ENCODE peak calls at places on chromosomes 12 and 14, in seven cellular contexts. W, H, E, Y, S, N and B are unnamed samples. For H3K4me1, the result is how much of the 10 kb centered on the place peaks cover.

GRCh38 chr12:123111498-123112165 is 39.3 kb downstream of the PITPNM2 start:
- DNase-seq in H (no peak), W (no peak), S (no peak), Y (no peak), E (no peak), N (no peak), B (no peak)

GRCh38 chr12:16473610-16474326 is 126.3 kb downstream of the MGST1 start:
- DNase-seq in S (no peak), Y (peak), W (no peak), H (no peak), N (no peak), E (no peak), B (no peak)

GRCh38 chr14:36580856-36581831 is 1.3 kb downstream of the NKX2-8 start:
- DNase-seq in W (peak), S (no peak), E (no peak), H (no peak), Y (peak), N (no peak), B (no peak)

GRCh38 chr12:3202734-3203446 is 125.7 kb downstream of the TSPAN9 start:
- DNase-seq in W (peak), N (peak), E (peak), S (no peak), Y (peak), H (peak), B (peak)

GRCh38 chr14:92456215-92457017 is 57.2 kb upstream of the RIN3 start:
- DNase-seq in H (no peak), Y (peak), S (no peak), W (peak), E (peak), N (peak), B (peak)

GRCh38 chr12:10617868-10618267 is 4.5 kb upstream of the MAGOHB start:
- DNase-seq in E (no peak), N (no peak), S (no peak), W (no peak), H (no peak), Y (no peak), B (no peak)

GRCh38 chr12:80598004-80598606 is 109.3 kb upstream of the MYF6 start:
- DNase-seq in S (no peak), Y (peak), E (no peak), H (no peak), N (no peak), W (no peak), B (no peak)

GRCh38 chr12:104687823-104688573 is 231.2 kb downstream of the CHST11 start:
- DNase-seq in E (no peak), H (no peak), S (no peak), N (no peak), Y (no peak), W (no peak), B (no peak)

GRCh38 chr14:99690636-99691035 is 6.5 kb downstream of the CYP46A1 start:
- DNase-seq in W (no peak), H (no peak), S (no peak), N (no peak), Y (no peak), E (no peak), B (no peak)

GRCh38 chr12:16349132-16349463 is 1.7 kb downstream of the MGST1 start:
- DNase-seq in N (no peak), Y (peak), W (peak), H (peak), S (no peak), E (peak), B (peak)

GRCh38 chr14:20607617-20608016 is 16.4 kb upstream of the RNASE12 start:
- DNase-seq in Y (no peak), S (no peak), N (no peak), E (no peak), H (no peak), W (no peak), B (no peak)

GRCh38 chr14:20606902-20607242 is 15.7 kb upstream of the RNASE12 start:
- DNase-seq in Y (no peak), E (no peak), W (no peak), H (no peak), N (no peak), S (no peak), B (no peak)

GRCh38 chr14:20608383-20609095 is 17.4 kb upstream of the RNASE12 start:
- DNase-seq in Y (no peak), E (no peak), H (no peak), W (no peak), N (no peak), S (no peak), B (no peak)

GRCh38 chr14:20604291-20604690 is 13.1 kb upstream of the RNASE12 start:
- DNase-seq in H (no peak), N (no peak), S (no peak), E (no peak), W (no peak), Y (no peak), B (no peak)

DNA sequence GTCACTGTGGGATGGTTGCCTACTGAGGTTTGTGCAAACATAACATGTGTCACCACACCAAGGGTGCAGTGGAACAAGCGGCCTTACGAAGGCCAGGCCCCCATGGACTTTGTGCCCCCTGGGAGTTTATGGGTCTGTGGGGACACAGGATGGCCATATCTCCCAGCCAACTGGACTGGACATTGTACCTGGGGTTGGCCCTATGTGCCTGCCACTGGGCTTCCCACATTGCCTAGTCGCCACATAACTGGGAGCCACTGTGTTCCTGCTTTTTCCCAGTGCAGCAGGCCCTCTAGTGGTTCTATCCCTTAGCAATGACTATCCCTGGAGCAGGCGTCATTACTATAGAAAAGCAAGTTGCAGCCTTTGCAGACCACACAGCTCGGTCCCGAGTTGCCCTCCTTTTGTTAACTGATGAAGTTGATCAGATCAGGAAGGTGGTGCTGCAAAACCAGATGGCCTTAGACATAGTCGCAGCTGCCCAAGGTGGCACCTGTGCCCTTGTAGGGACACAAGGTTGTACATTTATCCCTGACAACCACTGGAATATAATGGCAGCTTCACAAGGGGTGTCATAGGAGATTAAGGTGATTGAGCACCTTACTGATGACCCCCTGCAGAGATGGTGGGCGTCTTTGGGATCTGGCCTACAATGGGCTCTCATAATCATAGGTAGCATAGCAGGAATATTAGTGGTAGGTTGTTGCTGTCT is 15.2 kb upstream of the RNASE12 start:
- DNase-seq in E (no peak), H (no peak), W (peak), N (peak), Y (peak), S (no peak), B (peak)
- TF ChIP-seq CTCF in E (peak), H (peak), W (peak), N (peak), Y (peak), S (peak), B (peak)

DNA sequence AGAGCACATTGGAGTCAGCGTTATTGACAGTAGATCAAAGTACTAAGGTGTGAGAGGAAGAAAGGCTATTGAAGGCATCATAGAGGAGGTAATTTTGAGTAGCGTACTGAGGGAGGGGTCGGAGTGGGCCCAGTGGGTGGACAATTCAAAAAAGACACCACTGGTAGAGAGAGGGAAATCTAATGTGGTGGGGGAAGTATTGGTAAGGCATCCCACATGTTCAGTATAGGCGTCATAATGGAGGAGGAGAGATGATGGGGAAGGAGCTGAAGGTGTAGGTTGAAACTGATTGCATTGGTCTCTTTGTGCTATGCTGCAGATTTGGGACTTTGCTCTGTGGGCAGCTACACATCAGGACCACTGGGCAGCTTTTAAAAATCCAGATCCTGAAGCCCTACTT is 23.7 kb upstream of the KRT77 start:
- DNase-seq in W (no peak), N (no peak), S (no peak), H (no peak), Y (no peak), E (no peak), B (no peak)
- H3K27ac ChIP-seq in W (no peak), N (no peak), S (no peak), H (no peak), Y (no peak), E (no peak), B (no peak)

GRCh38 chr12:62629413-62629812 is 162.8 kb downstream of the MON2 start:
- DNase-seq in S (no peak), E (no peak), N (no peak), W (no peak), Y (no peak), H (no peak), B (no peak)
- H3K4me1 ChIP-seq in S (under half), E (under half), N (under half), W (under half), Y (under half), H (under half), B (under half)

GRCh38 chr12:7937867-7938506 is 2.0 kb upstream of the SLC2A3 start:
- DNase-seq in W (no peak), N (no peak), H (no peak), E (no peak), Y (peak), S (no peak), B (no peak)
- TF ChIP-seq CTCF in W (no peak), N (no peak), H (no peak), E (no peak), Y (peak), S (no peak), B (no peak)

GRCh38 chr12:132484891-132485441 is 5.0 kb upstream of the FBRSL1 start:
- DNase-seq in E (no peak), Y (no peak), H (no peak), W (no peak), N (no peak), S (no peak), B (no peak)
- H3K27ac ChIP-seq in E (no peak), Y (no peak), H (no peak), W (no peak), N (no peak), S (no peak), B (no peak)

GRCh38 chr14:105389976-105390848 is 8.1 kb upstream of the TEX22 start:
- DNase-seq in N (no peak), H (no peak), E (no peak), S (no peak), Y (no peak), W (no peak), B (no peak)

GRCh38 chr14:105388976-105389375 is 9.4 kb upstream of the TEX22 start:
- DNase-seq in S (no peak), Y (no peak), H (no peak), E (no peak), W (no peak), N (no peak), B (no peak)

GRCh38 chr14:105390849-105391500 is 7.4 kb upstream of the TEX22 start:
- DNase-seq in S (no peak), E (no peak), H (no peak), W (no peak), Y (no peak), N (no peak), B (no peak)

GRCh38 chr14:105388110-105388951 is 10.0 kb upstream of the TEX22 start:
- DNase-seq in E (no peak), N (no peak), H (no peak), W (no peak), S (no peak), Y (no peak), B (no peak)

DNA sequence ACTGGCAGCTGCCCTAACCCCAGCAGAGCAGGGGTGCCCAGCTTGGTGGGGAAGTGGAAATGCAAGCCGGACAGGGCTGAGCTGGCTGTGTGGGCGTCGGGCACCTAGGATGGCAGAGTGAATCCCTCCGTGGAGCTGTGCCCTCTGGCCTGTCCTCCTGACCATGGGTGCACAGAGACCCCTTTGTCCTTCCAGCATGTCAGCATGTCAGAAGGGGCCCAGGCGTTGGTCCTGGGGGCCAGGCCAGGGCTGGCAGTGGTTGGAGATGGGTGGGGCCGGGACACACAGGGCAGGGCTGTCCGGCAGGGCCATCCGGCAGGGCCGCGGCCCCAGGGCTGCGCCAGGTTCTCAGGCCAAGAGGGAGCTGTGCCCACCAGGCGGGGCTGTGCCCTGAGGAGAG is 8.8 kb upstream of the TEX22 start:
- DNase-seq in E (no peak), H (no peak), Y (no peak), N (no peak), S (no peak), W (no peak), B (no peak)
- H3K4me1 ChIP-seq in E (under half), H (under half), Y (under half), N (under half), S (under half), W (under half), B (under half)

GRCh38 chr12:21073822-21074460 is 57.1 kb upstream of the SLCO1B1 start:
- DNase-seq in W (no peak), S (no peak), E (no peak), H (no peak), N (no peak), Y (no peak), B (no peak)
- TF ChIP-seq CTCF in W (no peak), S (no peak), E (no peak), H (no peak), N (no peak), Y (no peak), B (no peak)

GRCh38 chr12:6770600-6770999 is 1.7 kb upstream of the LAG3 start:
- DNase-seq in N (no peak), W (no peak), S (no peak), Y (no peak), E (no peak), H (no peak), B (no peak)

GRCh38 chr12:6768385-6769002 is 2.3 kb downstream of the PTMS start:
- DNase-seq in H (no peak), S (no peak), Y (no peak), N (no peak), W (peak), E (no peak), B (no peak)

GRCh38 chr12:6770094-6770493 is 2.2 kb upstream of the LAG3 start:
- DNase-seq in E (no peak), H (no peak), N (no peak), Y (no peak), W (no peak), S (no peak), B (no peak)

GRCh38 chr12:6769003-6769389 is 2.8 kb downstream of the PTMS start:
- DNase-seq in N (peak), E (no peak), S (no peak), W (peak), H (no peak), Y (peak), B (no peak)

DNA sequence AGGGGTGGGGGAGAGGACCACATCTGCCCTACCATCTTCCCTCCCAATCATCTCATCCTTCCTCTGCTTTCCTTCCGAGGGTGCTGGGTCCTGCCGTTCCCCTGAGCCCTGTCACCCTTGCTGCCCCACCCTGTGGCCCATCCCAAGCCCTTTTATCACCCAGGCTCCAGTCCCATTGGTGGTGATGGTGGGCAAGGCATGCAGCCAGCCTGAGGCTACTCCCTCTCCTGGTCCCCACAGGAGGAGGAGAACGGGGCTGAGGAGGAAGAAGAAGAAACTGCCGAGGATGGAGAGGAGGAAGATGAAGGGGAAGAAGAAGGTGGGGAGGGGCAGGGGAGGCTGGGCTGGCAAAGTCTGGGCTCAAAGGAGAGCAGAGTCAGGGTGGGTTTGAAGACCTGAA is 2.6 kb upstream of the LAG3 start:
- DNase-seq in W (no peak), N (no peak), H (no peak), S (no peak), Y (no peak), E (no peak), B (no peak)
- H3K27ac ChIP-seq in W (peak), N (no peak), H (no peak), S (no peak), Y (no peak), E (no peak), B (peak)